ENCODE peak calls at places on chromosome 11, in six cellular contexts. D is neural progenitor cell, X is HCT116, R is OCI-LY7, Q is hepatocyte, P is SK-N-SH. B is an unnamed sample.

GRCh38 chr11:134944131-134944530 is 532.1 kb upstream of the B3GAT1 start:
- DNase-seq in D (no peak), X (no peak), R (no peak), Q (no peak), P (no peak), B (no peak)

GRCh38 chr11:69080361-69080973 is 31.7 kb downstream of the TPCN2 start:
- DNase-seq in D (no peak), X (no peak), R (no peak), Q (no peak), P (no peak), B (no peak)

GRCh38 chr11:15119826-15120225 is 5.1 kb downstream of the INSC start:
- DNase-seq in D (no peak), X (no peak), R (no peak), Q (no peak), P (no peak), B (no peak)

GRCh38 chr11:33723238-33723881 is 12.9 kb downstream of the CD59 start:
- DNase-seq in D (no peak), X (peak; percentile 72), R (no peak), Q (peak; percentile 47), P (no peak), B (no peak)

GRCh38 chr11:27703453-27703852 is 3.2 kb upstream of the BDNF start:
- DNase-seq in D (no peak), X (no peak), R (no peak), Q (no peak), P (no peak), B (no peak)

GRCh38 chr11:85431319-85431718 is 195.8 kb downstream of the DLG2 start:
- DNase-seq in D (no peak), X (no peak), R (no peak), Q (no peak), P (no peak), B (no peak)

GRCh38 chr11:61728940-61729219 is 23.6 kb upstream of the MYRF start:
- DNase-seq in D (no peak), X (peak; percentile 52), R (no peak), Q (no peak), P (no peak), B (no peak)

GRCh38 chr11:57425565-57426438 is 1.1 kb downstream of the SLC43A3 start:
- DNase-seq in D (no peak), X (no peak), R (no peak), Q (peak; percentile 32), P (no peak), B (no peak)

GRCh38 chr11:123406441-123407123 is 23.5 kb upstream of the GRAMD1B start:
- DNase-seq in D (no peak), X (no peak), R (no peak), Q (no peak), P (no peak), B (no peak)

GRCh38 chr11:123407996-123408597 is 22.0 kb upstream of the GRAMD1B start:
- DNase-seq in D (no peak), X (no peak), R (no peak), Q (no peak), P (no peak), B (no peak)

GRCh38 chr11:123409456-123409801 is 20.6 kb upstream of the GRAMD1B start:
- DNase-seq in D (no peak), X (no peak), R (no peak), Q (no peak), P (no peak), B (no peak)

GRCh38 chr11:123408619-123409455 is 21.2 kb upstream of the GRAMD1B start:
- DNase-seq in D (no peak), X (no peak), R (no peak), Q (no peak), P (no peak), B (no peak)

DNA sequence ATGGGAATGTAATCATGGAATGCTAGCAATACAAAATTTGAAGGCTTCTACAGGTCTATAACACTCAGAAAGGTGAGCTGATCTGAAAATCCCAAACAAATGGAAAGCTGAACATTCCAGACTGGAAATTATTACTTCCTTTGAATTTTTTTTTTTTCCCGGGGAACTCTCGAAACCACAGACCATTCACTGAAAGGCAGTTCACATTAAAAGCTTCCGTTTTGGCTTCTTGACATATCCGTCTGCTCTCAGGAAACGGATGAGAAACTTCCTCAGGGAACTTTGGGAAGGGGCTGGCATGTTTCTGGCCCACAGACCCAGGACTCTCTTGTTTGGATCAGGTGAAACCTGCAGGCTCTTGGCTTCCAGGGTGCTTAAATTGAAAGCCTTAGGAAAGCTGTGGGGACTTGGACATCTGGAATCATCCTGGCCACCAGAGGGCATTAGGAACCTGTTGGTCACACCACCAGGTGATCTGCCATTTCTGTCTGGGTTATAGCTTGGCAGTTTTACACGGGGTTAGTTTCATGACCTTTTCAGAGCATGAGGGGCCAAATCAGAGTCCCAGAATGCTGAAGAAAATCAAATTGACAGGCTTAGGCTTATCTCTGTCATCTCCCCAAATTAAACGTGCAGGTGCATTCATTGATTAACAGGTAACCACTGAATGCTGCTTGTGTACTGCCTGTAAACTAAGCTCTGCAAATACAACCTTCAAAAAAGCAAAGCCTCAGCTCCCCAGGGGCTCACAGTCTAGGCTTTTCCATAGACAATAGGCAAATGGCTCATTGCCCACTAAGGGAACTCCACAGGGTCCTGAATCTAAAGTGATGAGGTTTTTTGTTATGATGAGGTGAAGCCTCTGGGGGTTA is 22.7 kb upstream of the GRAMD1B start:
- DNase-seq in D (peak; percentile 88), X (peak; percentile 74), R (peak; percentile 56), Q (peak; percentile 85), P (peak; percentile 57), B (peak; percentile 94)
- TF ChIP-seq EZH2phosphoT487 in D (no peak), X (no peak), R (no peak), Q (no peak), P (no peak), B (no peak)

GRCh38 chr11:86499723-86500129 is 125.0 kb downstream of the CCDC81 start:
- DNase-seq in D (no peak), X (no peak), R (no peak), Q (peak; percentile 58), P (no peak), B (no peak)

GRCh38 chr11:86502137-86502536 is 127.5 kb downstream of the CCDC81 start:
- DNase-seq in D (no peak), X (no peak), R (no peak), Q (no peak), P (no peak), B (no peak)

GRCh38 chr11:86497836-86498235 is 123.1 kb downstream of the CCDC81 start:
- DNase-seq in D (no peak), X (no peak), R (no peak), Q (no peak), P (no peak), B (no peak)

GRCh38 chr11:86503131-86503530 is 128.4 kb downstream of the CCDC81 start:
- DNase-seq in D (no peak), X (no peak), R (no peak), Q (no peak), P (no peak), B (no peak)

GRCh38 chr11:86500500-86501170 is 125.9 kb downstream of the CCDC81 start:
- DNase-seq in D (no peak), X (no peak), R (no peak), Q (no peak), P (no peak), B (no peak)
- TF ChIP-seq EZH2phosphoT487 in D (no peak), X (no peak), R (no peak), Q (no peak), P (no peak), B (no peak)

GRCh38 chr11:1776944-1777715 is 13.4 kb upstream of the CTSD start:
- DNase-seq in D (no peak), X (no peak), R (no peak), Q (no peak), P (no peak), B (no peak)

GRCh38 chr11:1777737-1778136 is 14.0 kb upstream of the CTSD start:
- DNase-seq in D (no peak), X (no peak), R (no peak), Q (no peak), P (no peak), B (no peak)

GRCh38 chr11:1779034-1779805 is 15.5 kb upstream of the CTSD start:
- DNase-seq in D (no peak), X (no peak), R (no peak), Q (no peak), P (no peak), B (no peak)

GRCh38 chr11:1779806-1780699 is 16.3 kb upstream of the CTSD start:
- DNase-seq in D (no peak), X (no peak), R (no peak), Q (no peak), P (peak; percentile 21), B (no peak)

DNA sequence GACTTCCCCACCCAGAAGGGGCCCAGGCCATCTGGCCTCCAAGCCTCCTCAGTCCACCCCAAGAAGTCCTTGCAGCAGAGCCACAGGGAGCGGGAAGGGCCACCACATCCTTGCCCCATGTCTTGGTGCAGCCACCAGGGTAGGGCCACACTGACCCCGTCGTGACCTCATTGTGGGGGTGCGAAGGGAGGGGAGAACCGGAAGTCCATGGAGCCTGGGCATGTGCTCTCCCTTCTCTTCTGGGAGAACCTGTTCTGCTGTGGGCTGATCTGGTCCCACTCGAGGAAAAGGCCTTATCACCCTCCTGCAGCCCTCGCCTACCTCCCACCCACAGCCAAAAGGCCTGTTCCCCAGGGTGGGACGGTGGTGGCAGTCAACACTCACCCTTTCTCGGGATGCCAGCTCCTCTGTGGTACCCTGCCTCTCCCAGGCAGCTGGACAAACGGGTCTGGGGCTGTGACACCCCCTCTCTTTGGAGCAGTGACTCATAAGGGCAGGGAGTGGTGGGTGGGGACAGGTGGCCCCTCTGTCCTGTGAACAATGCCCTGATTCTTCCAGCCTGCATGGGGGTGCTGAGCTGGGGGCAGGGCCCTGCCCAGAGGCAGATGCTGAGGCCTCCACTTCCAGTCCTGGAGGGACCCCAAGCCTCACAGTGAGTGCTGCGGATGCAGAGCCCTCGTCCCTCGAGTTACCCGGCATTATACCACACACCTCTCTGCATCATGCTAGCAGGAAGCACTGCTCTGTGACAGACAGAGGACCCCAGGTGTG is 14.6 kb upstream of the CTSD start:
- DNase-seq in D (no peak), X (no peak), R (no peak), Q (no peak), P (peak; percentile 16), B (no peak)
- TF ChIP-seq EZH2phosphoT487 in D (no peak), X (no peak), R (no peak), Q (no peak), P (no peak), B (no peak)

GRCh38 chr11:118305726-118306125 is 1.2 kb downstream of the CD3E start:
- DNase-seq in D (no peak), X (no peak), R (no peak), Q (no peak), P (no peak), B (no peak)

GRCh38 chr11:118306556-118306955 is 2.0 kb downstream of the CD3E start:
- DNase-seq in D (no peak), X (no peak), R (no peak), Q (no peak), P (no peak), B (no peak)

GRCh38 chr11:118301600-118302195 is 2.8 kb upstream of the CD3E start:
- DNase-seq in D (no peak), X (no peak), R (no peak), Q (no peak), P (no peak), B (no peak)

GRCh38 chr11:118304809-118305248 is 299 bp downstream of the CD3E start:
- DNase-seq in D (no peak), X (no peak), R (no peak), Q (no peak), P (no peak), B (no peak)

DNA sequence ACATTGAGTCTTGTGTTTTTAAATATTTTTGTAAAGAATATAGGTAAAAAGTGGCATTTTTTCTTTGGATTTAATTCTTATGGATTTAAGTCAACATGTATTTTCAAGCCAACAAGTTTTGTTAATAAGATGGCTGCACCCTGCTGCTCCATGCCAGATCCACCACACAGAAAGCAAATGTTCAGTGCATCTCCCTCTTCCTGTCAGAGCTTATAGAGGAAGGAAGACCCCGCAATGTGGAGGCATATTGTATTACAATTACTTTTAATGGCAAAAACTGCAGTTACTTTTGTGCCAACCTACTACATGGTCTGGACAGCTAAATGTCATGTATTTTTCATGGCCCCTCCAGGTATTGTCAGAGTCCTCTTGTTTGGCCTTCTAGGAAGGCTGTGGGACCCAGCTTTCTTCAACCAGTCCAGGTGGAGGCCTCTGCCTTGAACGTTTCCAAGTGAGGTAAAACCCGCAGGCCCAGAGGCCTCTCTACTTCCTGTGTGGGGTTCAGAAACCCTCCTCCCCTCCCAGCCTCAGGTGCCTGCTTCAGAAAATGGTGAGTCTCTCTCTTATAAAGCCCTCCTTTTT is at the start of gene CD3E:
- DNase-seq in D (no peak), X (no peak), R (peak; percentile 37), Q (no peak), P (no peak), B (no peak)
- TF ChIP-seq EZH2phosphoT487 in D (no peak), X (no peak), R (no peak), Q (no peak), P (no peak), B (no peak)

B was measured in GM23338.